ENCODE peak calls at places on chromosomes 5 and 9, in seven cellular contexts. One of them, this sample, is unnamed.

GRCh38 chr5:1105350-1106265 is 6.3 kb downstream of the SLC12A7 start:
- DNase-seq in spleen: no peak
- DNase-seq in activated CD8-positive, alpha-beta memory T cell treated with anti-CD3 and anti-CD28 coated beads for 1 hour: peak; percentile 55
- DNase-seq in thoracic aorta: no peak
- DNase-seq in T-helper 2 cell: no peak
- DNase-seq in GM19239: peak; percentile 88
- DNase-seq in astrocyte: no peak
- DNase-seq in this sample: no peak

GRCh38 chr9:76703270-76703669 is 61.0 kb upstream of the PCA3 start:
- DNase-seq in spleen: peak; percentile 76
- DNase-seq in GM19239: no peak
- DNase-seq in T-helper 2 cell: no peak
- DNase-seq in activated CD8-positive, alpha-beta memory T cell treated with anti-CD3 and anti-CD28 coated beads for 1 hour: no peak
- DNase-seq in astrocyte: no peak
- DNase-seq in thoracic aorta: no peak
- DNase-seq in this sample: no peak

GRCh38 chr9:89374176-89374575 is 55.9 kb downstream of the SECISBP2 start:
- DNase-seq in activated CD8-positive, alpha-beta memory T cell treated with anti-CD3 and anti-CD28 coated beads for 1 hour: no peak
- DNase-seq in astrocyte: peak; percentile 24
- DNase-seq in GM19239: no peak
- DNase-seq in thoracic aorta: no peak
- DNase-seq in T-helper 2 cell: no peak
- DNase-seq in spleen: no peak
- DNase-seq in this sample: no peak

GRCh38 chr9:126295082-126295477 is 31.5 kb upstream of the MVB12B start:
- DNase-seq in T-helper 2 cell: no peak
- DNase-seq in activated CD8-positive, alpha-beta memory T cell treated with anti-CD3 and anti-CD28 coated beads for 1 hour: no peak
- DNase-seq in spleen: no peak
- DNase-seq in GM19239: no peak
- DNase-seq in astrocyte: no peak
- DNase-seq in thoracic aorta: no peak
- DNase-seq in this sample: no peak

GRCh38 chr9:28951945-28952344 is 1378.7 kb upstream of the C9orf72 start:
- DNase-seq in activated CD8-positive, alpha-beta memory T cell treated with anti-CD3 and anti-CD28 coated beads for 1 hour: no peak
- DNase-seq in thoracic aorta: no peak
- DNase-seq in astrocyte: no peak
- DNase-seq in GM19239: no peak
- DNase-seq in spleen: no peak
- DNase-seq in T-helper 2 cell: no peak
- DNase-seq in this sample: no peak

GRCh38 chr5:124661317-124662141 is 84.9 kb downstream of the ZNF608 start:
- DNase-seq in spleen: no peak
- DNase-seq in astrocyte: peak; percentile 97
- DNase-seq in activated CD8-positive, alpha-beta memory T cell treated with anti-CD3 and anti-CD28 coated beads for 1 hour: no peak
- DNase-seq in T-helper 2 cell: no peak
- DNase-seq in thoracic aorta: no peak
- DNase-seq in GM19239: no peak
- DNase-seq in this sample: peak; percentile 68

GRCh38 chr9:128098936-128099931 is 28.3 kb downstream of the PTGES2 start:
- DNase-seq in activated CD8-positive, alpha-beta memory T cell treated with anti-CD3 and anti-CD28 coated beads for 1 hour: no peak
- DNase-seq in astrocyte: no peak
- DNase-seq in spleen: peak; percentile 75
- DNase-seq in GM19239: no peak
- DNase-seq in T-helper 2 cell: no peak
- DNase-seq in thoracic aorta: no peak
- DNase-seq in this sample: no peak

GRCh38 chr5:80369521-80369920 is 38.3 kb upstream of the ZFYVE16 start:
- DNase-seq in GM19239: no peak
- DNase-seq in spleen: no peak
- DNase-seq in T-helper 2 cell: no peak
- DNase-seq in thoracic aorta: no peak
- DNase-seq in activated CD8-positive, alpha-beta memory T cell treated with anti-CD3 and anti-CD28 coated beads for 1 hour: no peak
- DNase-seq in astrocyte: no peak
- DNase-seq in this sample: no peak

GRCh38 chr9:83336696-83337095 is 201.5 kb downstream of the FRMD3 start:
- DNase-seq in T-helper 2 cell: no peak
- DNase-seq in activated CD8-positive, alpha-beta memory T cell treated with anti-CD3 and anti-CD28 coated beads for 1 hour: no peak
- DNase-seq in astrocyte: peak; percentile 11
- DNase-seq in GM19239: no peak
- DNase-seq in thoracic aorta: no peak
- DNase-seq in spleen: no peak
- DNase-seq in this sample: no peak

GRCh38 chr5:111135946-111136345 is 43.8 kb downstream of the WDR36 start:
- DNase-seq in GM19239: no peak
- DNase-seq in spleen: no peak
- DNase-seq in activated CD8-positive, alpha-beta memory T cell treated with anti-CD3 and anti-CD28 coated beads for 1 hour: no peak
- DNase-seq in T-helper 2 cell: no peak
- DNase-seq in astrocyte: peak; percentile 44
- DNase-seq in thoracic aorta: no peak
- DNase-seq in this sample: no peak

GRCh38 chr5:59188415-59189225 is 605.7 kb downstream of the RAB3C start:
- DNase-seq in T-helper 2 cell: peak; percentile 14
- DNase-seq in spleen: peak; percentile 89
- DNase-seq in activated CD8-positive, alpha-beta memory T cell treated with anti-CD3 and anti-CD28 coated beads for 1 hour: no peak
- DNase-seq in thoracic aorta: no peak
- DNase-seq in astrocyte: peak; percentile 44
- DNase-seq in GM19239: peak; percentile 17
- DNase-seq in this sample: no peak

GRCh38 chr5:161023591-161023990 is 171.6 kb upstream of the ATP10B start:
- DNase-seq in astrocyte: no peak
- DNase-seq in thoracic aorta: no peak
- DNase-seq in spleen: no peak
- DNase-seq in GM19239: no peak
- DNase-seq in activated CD8-positive, alpha-beta memory T cell treated with anti-CD3 and anti-CD28 coated beads for 1 hour: no peak
- DNase-seq in T-helper 2 cell: no peak
- DNase-seq in this sample: no peak

This sample was measured in AG04449.